ENCODE peak calls at places on chromosome 16, in eight cellular contexts. P is activated CD4-positive, alpha-beta T cell treated with anti-CD3 and anti-CD28 coated beads, Interleukin-2, amount 50 U/mL, for 1 hour; O is CD4-positive, alpha-beta T cell; M is amniotic stem cell; E is PC-9; D is T-cell; A is esophagus squamous epithelium; L is C1 segment of cervical spinal cord. C is an unnamed sample.

GRCh38 chr16:3938843-3939624 is 58.5 kb upstream of the CREBBP start:
- DNase-seq in P (peak), O (peak), M (peak), E (peak), D (peak), A (no peak), L (no peak), C (peak)

GRCh38 chr16:66944054-66944441 is 8.7 kb downstream of the CES2 start:
- DNase-seq in P (no peak), O (no peak), M (no peak), E (no peak), D (no peak), A (no peak), L (no peak), C (no peak)

GRCh38 chr16:66667944-66668343 is 28.6 kb downstream of the CMTM4 start:
- DNase-seq in P (no peak), O (no peak), M (no peak), E (no peak), D (no peak), A (no peak), L (no peak), C (no peak)

GRCh38 chr16:51763072-51763658 is 612.1 kb upstream of the SALL1 start:
- DNase-seq in P (no peak), O (no peak), M (no peak), E (no peak), D (no peak), A (no peak), L (no peak), C (no peak)

GRCh38 chr16:89320717-89321501 is 103.4 kb downstream of the ZNF778 start:
- DNase-seq in P (no peak), O (no peak), M (no peak), E (peak), D (no peak), A (no peak), L (no peak), C (peak)

GRCh38 chr16:7497667-7498066 is 165.0 kb downstream of the RBFOX1 start:
- DNase-seq in P (no peak), O (no peak), M (no peak), E (no peak), D (no peak), A (no peak), L (no peak), C (no peak)

GRCh38 chr16:31460582-31461002 is 1.3 kb downstream of the ARMC5 start:
- DNase-seq in P (no peak), O (peak), M (peak), E (no peak), D (no peak), A (no peak), L (no peak), C (peak)

GRCh38 chr16:79668502-79668901 is 68.0 kb upstream of the MAF start:
- DNase-seq in P (no peak), O (no peak), M (no peak), E (no peak), D (no peak), A (no peak), L (no peak), C (no peak)

GRCh38 chr16:85170066-85171003 is 58.1 kb upstream of the CIBAR2 start:
- DNase-seq in P (no peak), O (no peak), M (no peak), E (no peak), D (no peak), A (no peak), L (no peak), C (no peak)

GRCh38 chr16:56310685-56311084 is 114.7 kb downstream of the AMFR start:
- DNase-seq in P (no peak), O (no peak), M (no peak), E (no peak), D (no peak), A (no peak), L (no peak), C (no peak)

GRCh38 chr16:66512589-66513404 is 37.1 kb downstream of the TK2 start:
- DNase-seq in P (no peak), O (no peak), M (no peak), E (peak), D (no peak), A (no peak), L (no peak), C (no peak)

GRCh38 chr16:79071424-79071823 is 529.1 kb downstream of the MAF start:
- DNase-seq in P (no peak), O (no peak), M (no peak), E (no peak), D (no peak), A (no peak), L (no peak), C (peak)